ENCODE peak calls at places on chromosomes 6 and 20, in ten cellular contexts. One of them, this sample, is unnamed.

GRCh38 chr6:145044606-145045275 is 690.6 kb downstream of the EPM2A start:
- DNase-seq in GM12878: no peak
- DNase-seq in PC-3: peak; percentile 44
- DNase-seq in HCT116: no peak
- DNase-seq in A549: no peak
- DNase-seq in mammary epithelial cell: peak; percentile 26
- DNase-seq in SK-N-SH: no peak
- DNase-seq in GM23338: no peak
- DNase-seq in DND-41: no peak
- DNase-seq in neural progenitor cell: no peak
- DNase-seq in this sample: no peak

GRCh38 chr20:39865446-39865845 is 823.6 kb downstream of the MAFB start:
- DNase-seq in GM12878: no peak
- DNase-seq in PC-3: no peak
- DNase-seq in HCT116: no peak
- DNase-seq in A549: no peak
- DNase-seq in mammary epithelial cell: no peak
- DNase-seq in SK-N-SH: no peak
- DNase-seq in GM23338: no peak
- DNase-seq in DND-41: no peak
- DNase-seq in neural progenitor cell: no peak
- DNase-seq in this sample: no peak

GRCh38 chr6:101080597-101080996 is 199.5 kb upstream of the ASCC3 start:
- DNase-seq in GM12878: no peak
- DNase-seq in PC-3: peak; percentile 89
- DNase-seq in HCT116: no peak
- DNase-seq in A549: peak; percentile 4
- DNase-seq in mammary epithelial cell: peak; percentile 87
- DNase-seq in SK-N-SH: no peak
- DNase-seq in GM23338: no peak
- DNase-seq in DND-41: no peak
- DNase-seq in neural progenitor cell: no peak
- DNase-seq in this sample: peak; percentile 86

GRCh38 chr6:3202999-3203696 is 24.3 kb downstream of the TUBB2B start:
- DNase-seq in GM12878: no peak
- DNase-seq in PC-3: no peak
- DNase-seq in HCT116: no peak
- DNase-seq in A549: no peak
- DNase-seq in mammary epithelial cell: peak; percentile 38
- DNase-seq in SK-N-SH: no peak
- DNase-seq in GM23338: no peak
- DNase-seq in DND-41: no peak
- DNase-seq in neural progenitor cell: no peak
- DNase-seq in this sample: no peak

GRCh38 chr6:11851405-11851804 is 72.8 kb upstream of the ADTRP start:
- DNase-seq in GM12878: no peak
- DNase-seq in PC-3: peak; percentile 71
- DNase-seq in HCT116: no peak
- DNase-seq in A549: no peak
- DNase-seq in mammary epithelial cell: peak; percentile 95
- DNase-seq in SK-N-SH: no peak
- DNase-seq in GM23338: no peak
- DNase-seq in DND-41: no peak
- DNase-seq in neural progenitor cell: no peak
- DNase-seq in this sample: peak; percentile 26

GRCh38 chr6:117280922-117281321 is 15.6 kb downstream of the VGLL2 start:
- DNase-seq in GM12878: no peak
- DNase-seq in PC-3: peak; percentile 55
- DNase-seq in HCT116: peak; percentile 7
- DNase-seq in A549: no peak
- DNase-seq in mammary epithelial cell: no peak
- DNase-seq in SK-N-SH: no peak
- DNase-seq in GM23338: peak; percentile 54
- DNase-seq in DND-41: no peak
- DNase-seq in neural progenitor cell: no peak
- DNase-seq in this sample: no peak

GRCh38 chr6:135251964-135252429 is 70.9 kb downstream of the MYB start:
- DNase-seq in GM12878: no peak
- DNase-seq in PC-3: peak; percentile 54
- DNase-seq in HCT116: no peak
- DNase-seq in A549: no peak
- DNase-seq in mammary epithelial cell: no peak
- DNase-seq in SK-N-SH: no peak
- DNase-seq in GM23338: no peak
- DNase-seq in DND-41: peak; percentile 54
- DNase-seq in neural progenitor cell: peak; percentile 37
- DNase-seq in this sample: no peak

GRCh38 chr20:57810511-57811372 is 100.9 kb upstream of the PMEPA1 start:
- DNase-seq in GM12878: no peak
- DNase-seq in PC-3: peak; percentile 50
- DNase-seq in HCT116: no peak
- DNase-seq in A549: no peak
- DNase-seq in mammary epithelial cell: peak; percentile 73
- DNase-seq in SK-N-SH: no peak
- DNase-seq in GM23338: peak; percentile 11
- DNase-seq in DND-41: no peak
- DNase-seq in neural progenitor cell: peak; percentile 33
- DNase-seq in this sample: peak; percentile 86

DNA sequence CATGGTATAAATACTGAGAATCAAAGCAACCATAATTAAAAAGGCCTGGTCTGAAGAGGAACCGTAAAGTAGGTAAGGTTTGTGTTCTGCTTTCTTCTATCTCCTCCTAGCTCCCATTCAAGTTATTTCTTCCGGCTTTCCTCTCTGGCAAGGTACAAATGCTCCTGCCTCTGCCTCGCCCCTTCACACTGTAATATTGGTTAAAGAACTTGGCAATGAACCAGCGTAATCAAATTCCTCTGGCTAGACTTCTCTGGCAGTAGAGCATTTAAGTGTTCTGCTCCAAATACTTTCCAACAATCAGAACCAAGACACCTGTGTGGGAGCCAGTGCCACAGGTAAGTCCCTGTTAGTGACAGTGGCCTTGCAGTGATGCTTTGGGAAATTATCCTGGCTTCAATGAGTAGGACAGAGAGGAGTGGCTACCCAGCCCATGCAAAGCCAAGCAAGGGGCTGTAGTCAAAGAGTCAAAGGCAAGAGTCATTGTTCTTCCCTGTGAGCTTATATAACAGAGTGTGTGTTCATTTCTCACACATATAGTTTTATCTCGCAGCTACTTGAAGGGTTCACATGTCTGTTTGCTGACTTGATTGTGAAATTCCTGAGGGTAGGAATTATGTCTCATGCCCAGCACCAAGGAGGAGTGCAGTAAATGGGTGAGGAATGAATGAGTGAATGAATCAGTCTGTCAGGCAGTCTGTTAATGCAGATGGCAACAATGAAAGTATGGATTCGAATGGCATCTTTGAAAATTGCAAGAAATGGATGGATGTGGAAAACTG is 329.3 kb downstream of the NRN1 start:
- DNase-seq in GM12878: no peak
- DNase-seq in PC-3: peak; percentile 47
- DNase-seq in HCT116: no peak
- DNase-seq in A549: no peak
- DNase-seq in mammary epithelial cell: peak; percentile 33
- DNase-seq in SK-N-SH: no peak
- DNase-seq in GM23338: no peak
- DNase-seq in DND-41: no peak
- DNase-seq in neural progenitor cell: no peak
- DNase-seq in this sample: no peak
- H3K4me2 ChIP-seq in GM12878: no peak overlapping the region
- H3K4me2 ChIP-seq in PC-3: peak overlapping the region; percentile 26
- H3K4me2 ChIP-seq in HCT116: no peak overlapping the region
- H3K4me2 ChIP-seq in A549: no peak overlapping the region
- H3K4me2 ChIP-seq in mammary epithelial cell: peak overlapping the region; percentile 35
- H3K4me2 ChIP-seq in SK-N-SH: no peak overlapping the region
- H3K4me2 ChIP-seq in GM23338: no peak overlapping the region
- H3K4me2 ChIP-seq in DND-41: no peak overlapping the region
- H3K4me2 ChIP-seq in neural progenitor cell: no peak overlapping the region
- H3K4me2 ChIP-seq in this sample: no peak overlapping the region

DNA sequence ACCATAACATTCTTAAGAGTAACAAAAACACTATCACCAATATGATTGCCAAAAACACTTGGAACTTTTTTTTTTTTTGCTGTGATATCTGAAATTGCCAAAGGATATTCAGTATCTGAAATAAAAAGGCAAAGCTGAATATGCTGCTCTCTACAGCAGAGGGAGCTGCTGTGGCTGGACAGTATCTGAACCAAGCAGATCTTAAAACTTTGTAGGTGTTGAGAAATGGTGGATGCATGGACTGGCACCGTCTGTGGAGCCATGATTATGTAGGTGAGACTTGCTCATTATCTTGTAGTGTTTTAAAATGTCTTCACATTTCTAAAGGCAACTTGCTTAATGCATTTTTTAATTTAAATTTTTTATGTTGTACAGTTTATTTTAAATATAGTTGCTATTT is 9.2 kb downstream of the PDCD2 start:
- DNase-seq in GM12878: no peak
- DNase-seq in PC-3: peak; percentile 26
- DNase-seq in HCT116: no peak
- DNase-seq in A549: no peak
- DNase-seq in mammary epithelial cell: no peak
- DNase-seq in SK-N-SH: no peak
- DNase-seq in GM23338: peak; percentile 36
- DNase-seq in DND-41: no peak
- DNase-seq in neural progenitor cell: no peak
- DNase-seq in this sample: no peak
- TF ChIP-seq CTCF in GM12878: no peak
- TF ChIP-seq CTCF in PC-3: peak; percentile 55
- TF ChIP-seq CTCF in HCT116: peak; percentile 35
- TF ChIP-seq CTCF in A549: peak; percentile 23
- TF ChIP-seq CTCF in mammary epithelial cell: peak; percentile 37
- TF ChIP-seq CTCF in SK-N-SH: peak; percentile 43
- TF ChIP-seq CTCF in GM23338: peak; percentile 58
- TF ChIP-seq CTCF in DND-41: peak; percentile 44
- TF ChIP-seq CTCF in neural progenitor cell: peak; percentile 30
- TF ChIP-seq CTCF in this sample: no peak

GRCh38 chr6:35046862-35047261 is 94.3 kb downstream of the TCP11 start:
- DNase-seq in GM12878: no peak
- DNase-seq in PC-3: no peak
- DNase-seq in HCT116: no peak
- DNase-seq in A549: no peak
- DNase-seq in mammary epithelial cell: peak; percentile 11
- DNase-seq in SK-N-SH: no peak
- DNase-seq in GM23338: no peak
- DNase-seq in DND-41: no peak
- DNase-seq in neural progenitor cell: no peak
- DNase-seq in this sample: no peak

GRCh38 chr6:35047265-35048011 is 93.7 kb downstream of the TCP11 start:
- DNase-seq in GM12878: no peak
- DNase-seq in PC-3: no peak
- DNase-seq in HCT116: no peak
- DNase-seq in A549: no peak
- DNase-seq in mammary epithelial cell: no peak
- DNase-seq in SK-N-SH: peak; percentile 5
- DNase-seq in GM23338: no peak
- DNase-seq in DND-41: peak; percentile 76
- DNase-seq in neural progenitor cell: no peak
- DNase-seq in this sample: no peak

GRCh38 chr6:35048631-35049083 is 92.5 kb downstream of the TCP11 start:
- DNase-seq in GM12878: no peak
- DNase-seq in PC-3: no peak
- DNase-seq in HCT116: no peak
- DNase-seq in A549: no peak
- DNase-seq in mammary epithelial cell: no peak
- DNase-seq in SK-N-SH: peak; percentile 30
- DNase-seq in GM23338: peak; percentile 56
- DNase-seq in DND-41: peak; percentile 63
- DNase-seq in neural progenitor cell: peak; percentile 49
- DNase-seq in this sample: no peak

GRCh38 chr6:35049346-35049745 is 91.8 kb downstream of the TCP11 start:
- DNase-seq in GM12878: no peak
- DNase-seq in PC-3: no peak
- DNase-seq in HCT116: no peak
- DNase-seq in A549: no peak
- DNase-seq in mammary epithelial cell: no peak
- DNase-seq in SK-N-SH: no peak
- DNase-seq in GM23338: no peak
- DNase-seq in DND-41: no peak
- DNase-seq in neural progenitor cell: no peak
- DNase-seq in this sample: no peak

GRCh38 chr6:35048031-35048613 is 93.0 kb downstream of the TCP11 start:
- DNase-seq in GM12878: no peak
- DNase-seq in PC-3: no peak
- DNase-seq in HCT116: no peak
- DNase-seq in A549: no peak
- DNase-seq in mammary epithelial cell: no peak
- DNase-seq in SK-N-SH: peak; percentile 19
- DNase-seq in GM23338: peak; percentile 67
- DNase-seq in DND-41: peak; percentile 41
- DNase-seq in neural progenitor cell: peak; percentile 84
- DNase-seq in this sample: no peak
- H3K4me2 ChIP-seq in GM12878: no peak overlapping the region
- H3K4me2 ChIP-seq in PC-3: no peak overlapping the region
- H3K4me2 ChIP-seq in HCT116: no peak overlapping the region
- H3K4me2 ChIP-seq in A549: no peak overlapping the region
- H3K4me2 ChIP-seq in mammary epithelial cell: no peak overlapping the region
- H3K4me2 ChIP-seq in SK-N-SH: no peak overlapping the region
- H3K4me2 ChIP-seq in GM23338: peak overlapping the region; percentile 54
- H3K4me2 ChIP-seq in DND-41: peak overlapping the region; percentile 22
- H3K4me2 ChIP-seq in neural progenitor cell: peak overlapping the region; percentile 69
- H3K4me2 ChIP-seq in this sample: no peak overlapping the region

DNA sequence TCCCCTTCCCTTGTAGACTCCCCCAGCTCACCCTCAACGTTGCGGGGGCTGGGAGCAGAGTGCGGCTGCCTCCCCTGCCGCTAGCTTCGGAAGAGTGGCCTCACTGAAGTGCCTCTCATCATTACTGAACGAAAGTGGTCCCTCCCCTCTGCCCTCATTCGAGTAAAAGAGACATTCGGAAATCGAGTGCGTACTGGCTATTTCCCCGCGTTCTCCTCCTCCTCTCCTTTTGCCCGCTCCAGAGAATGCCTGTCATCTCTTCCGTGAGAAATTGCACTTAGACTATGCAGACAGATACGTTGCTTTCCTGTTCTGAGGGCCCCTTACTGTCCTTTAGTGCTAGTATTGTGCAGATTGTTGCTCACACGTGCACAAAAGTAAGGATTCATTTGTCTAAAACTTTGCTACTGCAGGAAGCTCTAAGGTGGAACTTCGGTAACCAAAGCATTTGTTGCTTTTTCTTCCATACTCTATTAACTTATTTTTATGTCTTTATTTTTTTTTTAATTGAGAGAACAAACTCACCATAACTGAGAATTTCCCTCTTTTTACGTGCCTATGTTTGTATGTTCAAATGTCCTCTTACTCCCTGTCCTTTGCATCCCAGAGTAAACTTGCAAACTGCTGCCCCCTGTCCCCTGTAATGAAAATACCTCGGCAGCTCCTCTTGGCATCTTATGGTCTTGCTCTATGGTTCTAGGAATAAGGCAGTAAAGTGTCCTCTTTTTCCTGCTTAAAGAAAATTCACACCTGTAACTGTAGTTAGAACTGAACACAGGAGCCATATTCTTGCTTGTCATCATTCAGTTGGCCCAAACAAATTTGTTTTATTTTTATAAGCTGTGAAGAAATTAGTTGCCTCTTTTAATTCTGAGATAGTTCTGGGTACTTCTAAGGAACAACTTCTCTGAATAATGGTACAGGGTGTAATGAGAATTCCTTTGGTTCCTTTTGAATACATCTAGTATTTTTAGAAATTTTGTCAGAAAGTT is 1.1 kb downstream of the MAP3K4 start:
- DNase-seq in GM12878: no peak
- DNase-seq in PC-3: peak; percentile 63
- DNase-seq in HCT116: peak; percentile 42
- DNase-seq in A549: peak; percentile 51
- DNase-seq in mammary epithelial cell: peak; percentile 65
- DNase-seq in SK-N-SH: peak; percentile 69
- DNase-seq in GM23338: peak; percentile 81
- DNase-seq in DND-41: peak; percentile 63
- DNase-seq in neural progenitor cell: peak; percentile 78
- DNase-seq in this sample: no peak
- TF ChIP-seq CTCF in GM12878: peak; percentile 55
- TF ChIP-seq CTCF in PC-3: peak; percentile 73
- TF ChIP-seq CTCF in HCT116: peak; percentile 49
- TF ChIP-seq CTCF in A549: peak; percentile 49
- TF ChIP-seq CTCF in mammary epithelial cell: peak; percentile 80
- TF ChIP-seq CTCF in SK-N-SH: peak; percentile 77
- TF ChIP-seq CTCF in GM23338: peak; percentile 74
- TF ChIP-seq CTCF in DND-41: peak; percentile 83
- TF ChIP-seq CTCF in neural progenitor cell: peak; percentile 81
- TF ChIP-seq CTCF in this sample: peak; percentile 61